ENCODE peak calls at places on chromosomes 2 and 18, in four cellular contexts. H is SIG-M5, K is fibroblast of pulmonary artery, N is anterior cingulate cortex. P is an unnamed sample.

GRCh38 chr2:197883354-197884032 is 79.1 kb downstream of the PLCL1 start:
- DNase-seq in H (no peak), K (peak; percentile 48), N (no peak), P (no peak)

GRCh38 chr2:205872716-205873115 is 190.4 kb downstream of the NRP2 start:
- DNase-seq in H (no peak), K (no peak), N (no peak), P (no peak)

GRCh38 chr2:39234754-39235153 is 9.0 kb downstream of the CDKL4 start:
- DNase-seq in H (no peak), K (peak; percentile 51), N (no peak), P (no peak)

GRCh38 chr2:241940329-241940728 is 70.8 kb downstream of the RTP5 start:
- DNase-seq in H (no peak), K (peak; percentile 8), N (no peak), P (no peak)

GRCh38 chr18:65938592-65939372 is 188.0 kb downstream of the CDH7 start:
- DNase-seq in H (no peak), K (peak; percentile 16), N (no peak), P (no peak)

GRCh38 chr18:54717673-54718435 is 110.4 kb upstream of the RAB27B start:
- DNase-seq in H (no peak), K (peak; percentile 18), N (peak; percentile 11), P (peak; percentile 96)

GRCh38 chr2:186422226-186422625 is 63.8 kb upstream of the ZC3H15 start:
- DNase-seq in H (no peak), K (peak; percentile 95), N (no peak), P (no peak)

GRCh38 chr2:144938308-144938709 is 418.4 kb upstream of the ZEB2 start:
- DNase-seq in H (no peak), K (peak; percentile 95), N (no peak), P (no peak)

GRCh38 chr2:233042549-233042948 is 10.1 kb downstream of the NEU2 start:
- DNase-seq in H (no peak), K (no peak), N (no peak), P (no peak)

P was measured in posterior cingulate gyrus.